ENCODE peak calls at places on chromosomes 11 and 22, in six cellular contexts. One of them, this sample, is unnamed. For H3K4me1, the result is how much of the 10 kb centered on the place peaks cover.

GRCh38 chr11:83709434-83709833 is 423.3 kb upstream of the CCDC90B start:
- DNase-seq in cardiac muscle cell: no peak
- DNase-seq in body of pancreas: no peak
- DNase-seq in hepatocyte: no peak
- DNase-seq in lower lobe of right lung: no peak
- DNase-seq in Panc1: no peak
- DNase-seq in this sample: no peak

GRCh38 chr11:83120328-83120727 is 36.6 kb upstream of the PCF11 start:
- DNase-seq in cardiac muscle cell: no peak
- DNase-seq in Panc1: no peak
- DNase-seq in hepatocyte: no peak
- DNase-seq in lower lobe of right lung: no peak
- DNase-seq in body of pancreas: no peak
- DNase-seq in this sample: no peak

GRCh38 chr11:102830328-102830727 is 13.1 kb downstream of the MMP3 start:
- DNase-seq in body of pancreas: no peak
- DNase-seq in Panc1: no peak
- DNase-seq in lower lobe of right lung: no peak
- DNase-seq in cardiac muscle cell: no peak
- DNase-seq in hepatocyte: no peak
- DNase-seq in this sample: no peak

GRCh38 chr11:63910605-63911195 is 6.3 kb downstream of the RCOR2 start:
- DNase-seq in body of pancreas: no peak
- DNase-seq in lower lobe of right lung: no peak
- DNase-seq in cardiac muscle cell: no peak
- DNase-seq in hepatocyte: no peak
- DNase-seq in Panc1: no peak
- DNase-seq in this sample: no peak

GRCh38 chr11:92425127-92425526 is 200.5 kb downstream of the FAT3 start:
- DNase-seq in lower lobe of right lung: no peak
- DNase-seq in Panc1: no peak
- DNase-seq in cardiac muscle cell: no peak
- DNase-seq in body of pancreas: no peak
- DNase-seq in hepatocyte: no peak
- DNase-seq in this sample: no peak

GRCh38 chr11:123510579-123510905 is 80.5 kb downstream of the GRAMD1B start:
- DNase-seq in body of pancreas: no peak
- DNase-seq in lower lobe of right lung: no peak
- DNase-seq in cardiac muscle cell: no peak
- DNase-seq in Panc1: no peak
- DNase-seq in hepatocyte: no peak
- DNase-seq in this sample: no peak

GRCh38 chr11:36326524-36327419 is 30.7 kb downstream of the PRR5L start:
- DNase-seq in lower lobe of right lung: no peak
- DNase-seq in cardiac muscle cell: no peak
- DNase-seq in body of pancreas: no peak
- DNase-seq in Panc1: no peak
- DNase-seq in hepatocyte: no peak
- DNase-seq in this sample: peak

GRCh38 chr11:298406-299065 is 790 bp downstream of the IFITM5 start:
- DNase-seq in lower lobe of right lung: peak
- DNase-seq in hepatocyte: no peak
- DNase-seq in Panc1: no peak
- DNase-seq in body of pancreas: peak
- DNase-seq in cardiac muscle cell: no peak
- DNase-seq in this sample: no peak

GRCh38 chr11:125102544-125102943 is 8.9 kb downstream of the TMEM218 start:
- DNase-seq in hepatocyte: no peak
- DNase-seq in body of pancreas: no peak
- DNase-seq in Panc1: no peak
- DNase-seq in cardiac muscle cell: no peak
- DNase-seq in lower lobe of right lung: no peak
- DNase-seq in this sample: no peak

GRCh38 chr11:121887564-121887963 is 228.5 kb downstream of the BLID start:
- DNase-seq in lower lobe of right lung: no peak
- DNase-seq in Panc1: no peak
- DNase-seq in hepatocyte: no peak
- DNase-seq in body of pancreas: no peak
- DNase-seq in cardiac muscle cell: no peak
- DNase-seq in this sample: no peak

GRCh38 chr11:73854680-73855079 is 22.0 kb downstream of the COA4 start:
- DNase-seq in hepatocyte: no peak
- DNase-seq in cardiac muscle cell: no peak
- DNase-seq in body of pancreas: no peak
- DNase-seq in lower lobe of right lung: no peak
- DNase-seq in Panc1: no peak
- DNase-seq in this sample: no peak

GRCh38 chr22:27150530-27150909 is 493.1 kb downstream of the MIAT start:
- DNase-seq in Panc1: no peak
- DNase-seq in lower lobe of right lung: no peak
- DNase-seq in hepatocyte: no peak
- DNase-seq in body of pancreas: no peak
- DNase-seq in cardiac muscle cell: no peak
- DNase-seq in this sample: no peak

GRCh38 chr11:96315476-96315875 is 27.5 kb downstream of the MAML2 start:
- DNase-seq in lower lobe of right lung: no peak
- DNase-seq in cardiac muscle cell: no peak
- DNase-seq in Panc1: no peak
- DNase-seq in hepatocyte: no peak
- DNase-seq in body of pancreas: no peak
- DNase-seq in this sample: no peak

GRCh38 chr11:120378474-120378873 is 42.3 kb downstream of the ARHGEF12 start:
- DNase-seq in lower lobe of right lung: no peak
- DNase-seq in body of pancreas: no peak
- DNase-seq in cardiac muscle cell: no peak
- DNase-seq in Panc1: no peak
- DNase-seq in hepatocyte: no peak
- DNase-seq in this sample: no peak

GRCh38 chr22:24953294-24954113 is 988 bp downstream of the KIAA1671 start:
- DNase-seq in cardiac muscle cell: no peak
- DNase-seq in lower lobe of right lung: peak
- DNase-seq in body of pancreas: peak
- DNase-seq in Panc1: no peak
- DNase-seq in hepatocyte: peak
- DNase-seq in this sample: no peak

GRCh38 chr22:40385041-40385782 is 14.8 kb downstream of the SGSM3 start:
- DNase-seq in body of pancreas: no peak
- DNase-seq in lower lobe of right lung: no peak
- DNase-seq in Panc1: no peak
- DNase-seq in cardiac muscle cell: no peak
- DNase-seq in hepatocyte: no peak
- DNase-seq in this sample: no peak

GRCh38 chr22:17785185-17786184 is 11.2 kb upstream of the BID start:
- DNase-seq in hepatocyte: peak
- DNase-seq in Panc1: peak
- DNase-seq in cardiac muscle cell: peak
- DNase-seq in body of pancreas: peak
- DNase-seq in lower lobe of right lung: peak
- DNase-seq in this sample: peak

GRCh38 chr22:19120829-19121630 is 1.2 kb downstream of the DGCR2 start:
- DNase-seq in Panc1: no peak
- DNase-seq in lower lobe of right lung: peak
- DNase-seq in cardiac muscle cell: no peak
- DNase-seq in body of pancreas: peak
- DNase-seq in hepatocyte: peak
- DNase-seq in this sample: no peak

GRCh38 chr11:32916361-32916760 is 23.8 kb downstream of the QSER1 start:
- DNase-seq in Panc1: no peak
- DNase-seq in hepatocyte: no peak
- DNase-seq in lower lobe of right lung: no peak
- DNase-seq in cardiac muscle cell: no peak
- DNase-seq in body of pancreas: no peak
- DNase-seq in this sample: no peak

GRCh38 chr11:1534171-1534570 is 37.9 kb downstream of the DUSP8 start:
- DNase-seq in Panc1: no peak
- DNase-seq in hepatocyte: no peak
- DNase-seq in body of pancreas: no peak
- DNase-seq in lower lobe of right lung: no peak
- DNase-seq in cardiac muscle cell: no peak
- DNase-seq in this sample: no peak

GRCh38 chr11:79922641-79923040 is 481.8 kb upstream of the TENM4 start:
- DNase-seq in Panc1: no peak
- DNase-seq in hepatocyte: no peak
- DNase-seq in lower lobe of right lung: no peak
- DNase-seq in body of pancreas: no peak
- DNase-seq in cardiac muscle cell: no peak
- DNase-seq in this sample: no peak

GRCh38 chr11:46160100-46160499 is 38.8 kb upstream of the PHF21A start:
- DNase-seq in Panc1: no peak
- DNase-seq in lower lobe of right lung: no peak
- DNase-seq in hepatocyte: no peak
- DNase-seq in cardiac muscle cell: no peak
- DNase-seq in body of pancreas: peak
- DNase-seq in this sample: no peak

GRCh38 chr11:46202149-46202548 is 75.3 kb upstream of the CREB3L1 start:
- DNase-seq in cardiac muscle cell: no peak
- DNase-seq in lower lobe of right lung: no peak
- DNase-seq in body of pancreas: no peak
- DNase-seq in hepatocyte: no peak
- DNase-seq in Panc1: no peak
- DNase-seq in this sample: peak

DNA sequence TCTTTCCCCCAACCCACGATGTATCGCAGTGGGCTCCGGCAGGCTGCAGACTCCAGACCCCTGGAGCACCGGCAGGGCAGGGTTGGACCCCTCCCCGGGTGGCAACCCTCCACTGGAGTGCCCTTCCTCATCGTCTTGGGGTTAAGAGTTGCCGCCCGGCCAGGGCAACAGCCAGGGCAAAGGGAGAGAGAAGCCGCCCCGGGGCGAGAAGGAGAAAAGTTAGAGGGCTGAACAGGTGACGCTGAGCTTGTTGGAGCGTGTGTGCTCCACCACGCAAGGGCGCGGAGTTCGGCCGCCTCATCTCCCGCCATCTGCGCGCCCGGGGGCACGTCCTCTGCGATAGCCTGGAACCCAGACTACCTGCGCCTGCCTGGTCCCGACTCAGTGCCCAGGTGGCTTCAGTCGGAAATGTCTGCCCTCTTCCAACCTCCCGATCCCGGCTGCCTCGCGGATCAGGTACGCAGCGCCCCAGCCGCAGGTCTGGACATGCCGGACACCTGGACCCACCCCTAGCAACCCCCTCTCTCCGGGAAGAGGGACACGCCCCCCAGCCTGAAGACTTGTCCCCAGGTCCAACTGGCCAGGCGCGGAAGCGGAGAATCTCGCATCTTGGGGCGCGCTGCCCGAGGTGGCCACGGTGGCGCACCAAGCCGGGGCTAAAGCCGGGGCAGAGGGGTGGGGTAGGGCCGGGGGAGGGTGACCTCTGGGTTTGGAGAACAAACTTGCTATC is 1.1 kb downstream of the DSCAML1 start:
- DNase-seq in body of pancreas: no peak
- DNase-seq in Panc1: no peak
- DNase-seq in lower lobe of right lung: no peak
- DNase-seq in cardiac muscle cell: no peak
- DNase-seq in hepatocyte: no peak
- DNase-seq in this sample: no peak
- H3K4me3 ChIP-seq in body of pancreas: no peak
- H3K4me3 ChIP-seq in Panc1: peak
- H3K4me3 ChIP-seq in lower lobe of right lung: peak
- H3K4me3 ChIP-seq in cardiac muscle cell: peak
- H3K4me3 ChIP-seq in hepatocyte: peak
- H3K4me3 ChIP-seq in this sample: peak

DNA sequence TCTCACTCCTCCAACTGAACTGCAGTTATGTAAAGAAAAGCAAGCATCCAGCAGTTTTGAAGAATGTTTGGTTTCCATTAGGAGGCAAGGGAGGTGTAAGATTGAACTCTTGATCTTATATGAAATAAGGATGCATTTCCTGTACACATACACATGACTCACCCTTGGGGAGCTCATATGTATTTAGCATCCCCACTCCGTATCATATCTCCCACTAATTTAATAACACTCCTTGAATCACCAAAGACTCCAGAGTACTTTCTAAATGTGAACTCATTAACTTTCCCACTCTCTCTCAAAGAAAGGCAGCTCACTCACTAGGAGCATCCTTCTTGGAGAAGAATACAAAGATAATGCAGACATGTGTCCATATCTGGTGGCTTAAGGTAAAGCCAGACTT is 77.4 kb downstream of the ETS1 start:
- DNase-seq in cardiac muscle cell: peak
- DNase-seq in Panc1: no peak
- DNase-seq in hepatocyte: no peak
- DNase-seq in body of pancreas: no peak
- DNase-seq in lower lobe of right lung: no peak
- DNase-seq in this sample: no peak
- H3K4me1 ChIP-seq in cardiac muscle cell: under half
- H3K4me1 ChIP-seq in Panc1: half or more
- H3K4me1 ChIP-seq in hepatocyte: under half
- H3K4me1 ChIP-seq in body of pancreas: under half
- H3K4me1 ChIP-seq in lower lobe of right lung: half or more
- H3K4me1 ChIP-seq in this sample: under half

DNA sequence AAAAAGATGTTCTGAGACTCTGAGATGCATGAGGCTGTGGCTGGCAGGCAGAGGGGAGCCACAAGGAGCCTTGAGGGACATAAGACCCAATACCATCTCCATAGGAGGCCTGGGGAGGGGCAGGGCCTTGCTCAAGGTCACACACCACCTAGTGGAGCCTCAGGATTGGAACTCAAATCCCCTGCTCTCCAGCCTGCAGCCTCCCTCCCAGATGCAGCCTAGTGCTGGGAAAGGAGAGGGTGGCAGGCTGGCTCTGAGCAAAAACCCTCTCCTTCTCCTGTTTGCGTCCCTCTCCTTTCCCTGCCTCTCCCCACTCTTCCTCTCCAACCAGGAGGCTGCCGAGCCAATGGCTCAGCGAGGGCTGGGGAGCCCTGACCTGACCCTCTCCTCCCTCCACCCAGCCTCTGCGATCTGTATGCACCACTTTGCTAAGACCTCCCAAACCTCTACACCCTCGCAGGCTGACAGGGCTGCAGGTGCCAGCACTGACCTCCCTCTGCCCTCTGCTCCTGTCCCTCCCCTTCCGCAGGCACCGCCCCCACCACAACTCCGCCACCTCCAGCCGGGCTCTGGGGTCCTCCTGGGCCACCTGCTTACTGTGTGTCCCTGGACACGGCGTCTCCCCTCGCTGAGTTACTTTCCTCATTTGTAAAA is 14.7 kb downstream of the IGLL1 start:
- DNase-seq in hepatocyte: peak
- DNase-seq in lower lobe of right lung: no peak
- DNase-seq in body of pancreas: peak
- DNase-seq in Panc1: no peak
- DNase-seq in cardiac muscle cell: peak
- DNase-seq in this sample: no peak
- H3K4me3 ChIP-seq in hepatocyte: peak
- H3K4me3 ChIP-seq in lower lobe of right lung: peak
- H3K4me3 ChIP-seq in body of pancreas: no peak
- H3K4me3 ChIP-seq in Panc1: peak
- H3K4me3 ChIP-seq in cardiac muscle cell: peak
- H3K4me3 ChIP-seq in this sample: no peak

DNA sequence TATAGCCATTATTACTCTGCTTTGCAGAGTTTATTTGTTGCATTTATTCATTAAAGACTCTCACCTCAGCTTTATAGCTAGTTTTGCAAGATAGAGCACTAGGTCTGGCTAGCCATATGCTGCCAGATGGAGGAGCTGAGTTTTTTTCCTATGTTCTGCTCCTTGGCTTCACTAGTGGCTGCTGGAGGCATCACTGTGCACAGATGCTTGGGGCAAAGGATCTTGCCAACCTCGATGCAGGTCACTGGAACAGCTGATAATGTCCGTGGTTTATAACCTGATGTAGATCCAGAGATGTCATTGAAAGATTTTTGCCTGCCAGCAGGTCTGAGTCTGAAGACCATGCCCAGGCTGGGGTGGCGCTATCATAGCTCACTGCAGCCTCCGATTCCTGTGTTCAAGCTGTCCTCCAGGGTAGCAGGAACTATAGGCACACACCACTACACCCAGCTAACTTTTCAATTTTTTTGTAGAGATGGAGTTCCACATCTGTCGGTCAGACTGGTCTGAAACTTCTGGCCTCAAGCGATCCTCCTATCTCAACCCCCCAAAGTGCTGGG is 63.2 kb downstream of the PACS1 start:
- DNase-seq in cardiac muscle cell: no peak
- DNase-seq in hepatocyte: no peak
- DNase-seq in body of pancreas: no peak
- DNase-seq in lower lobe of right lung: no peak
- DNase-seq in Panc1: no peak
- DNase-seq in this sample: no peak
- H3K4me1 ChIP-seq in cardiac muscle cell: under half
- H3K4me1 ChIP-seq in hepatocyte: under half
- H3K4me1 ChIP-seq in body of pancreas: under half
- H3K4me1 ChIP-seq in lower lobe of right lung: under half
- H3K4me1 ChIP-seq in Panc1: under half
- H3K4me1 ChIP-seq in this sample: under half